ENCODE peak calls at places on chromosome 18, in four cellular contexts. H, C, R and J are unnamed samples.

GRCh38 chr18:38688402-38688801 is 1122.8 kb upstream of the CELF4 start:
- DNase-seq in C (no peak), R (no peak), H (no peak), J (no peak)

GRCh38 chr18:67232406-67232805 is 284.1 kb downstream of the DSEL start:
- DNase-seq in R (no peak), H (no peak), C (no peak), J (no peak)

GRCh38 chr18:14971461-14972185 is 223.7 kb downstream of the ANKRD30B start:
- DNase-seq in R (no peak), C (no peak), H (no peak), J (no peak)

GRCh38 chr18:48908916-48909315 is 41.8 kb downstream of the SMAD7 start:
- DNase-seq in C (no peak), H (no peak), R (no peak), J (no peak)

GRCh38 chr18:58213445-58213844 is 169.4 kb downstream of the NEDD4L start:
- DNase-seq in H (no peak), C (no peak), R (no peak), J (no peak)

GRCh38 chr18:13628211-13628610 is 98.1 kb downstream of the FAM210A start:
- DNase-seq in C (no peak), H (no peak), R (peak; percentile 45), J (no peak)

GRCh38 chr18:55251186-55251995 is 292.1 kb upstream of the CCDC68 start:
- DNase-seq in C (no peak), H (no peak), R (no peak), J (no peak)

GRCh38 chr18:59033361-59033760 is 106.3 kb upstream of the SEC11C start:
- DNase-seq in C (no peak), H (no peak), R (no peak), J (no peak)

GRCh38 chr18:26407721-26408601 is 140.4 kb downstream of the KCTD1 start:
- DNase-seq in H (no peak), C (no peak), R (no peak), J (no peak)

GRCh38 chr18:13376841-13377351 is 158.3 kb downstream of the LDLRAD4 start:
- DNase-seq in C (no peak), R (peak; percentile 58), H (no peak), J (peak; percentile 10)

GRCh38 chr18:79553154-79553553 is 126.4 kb upstream of the CTDP1 start:
- DNase-seq in R (no peak), C (no peak), H (no peak), J (no peak)

GRCh38 chr18:37612519-37612918 is 46.9 kb upstream of the CELF4 start:
- DNase-seq in R (no peak), H (no peak), C (no peak), J (no peak)

GRCh38 chr18:42268793-42269192 is 313.8 kb downstream of the PIK3C3 start:
- DNase-seq in C (no peak), H (no peak), R (no peak), J (no peak)

GRCh38 chr18:58314284-58314683 is 270.3 kb downstream of the NEDD4L start:
- DNase-seq in H (peak; percentile 94), R (peak; percentile 96), C (no peak), J (no peak)

GRCh38 chr18:50286391-50287027 is 983 bp downstream of the CXXC1 start:
- DNase-seq in H (no peak), C (no peak), R (peak; percentile 72), J (peak; percentile 43)

GRCh38 chr18:61926532-61926931 is 33.7 kb upstream of the RNF152 start:
- DNase-seq in R (no peak), C (no peak), H (no peak), J (no peak)

GRCh38 chr18:7174359-7175107 is 56.4 kb upstream of the LRRC30 start:
- DNase-seq in H (peak; percentile 49), C (no peak), R (peak; percentile 76), J (no peak)

GRCh38 chr18:32337347-32337746 is 133.3 kb downstream of the GAREM1 start:
- DNase-seq in H (no peak), R (no peak), C (no peak), J (no peak)

DNA sequence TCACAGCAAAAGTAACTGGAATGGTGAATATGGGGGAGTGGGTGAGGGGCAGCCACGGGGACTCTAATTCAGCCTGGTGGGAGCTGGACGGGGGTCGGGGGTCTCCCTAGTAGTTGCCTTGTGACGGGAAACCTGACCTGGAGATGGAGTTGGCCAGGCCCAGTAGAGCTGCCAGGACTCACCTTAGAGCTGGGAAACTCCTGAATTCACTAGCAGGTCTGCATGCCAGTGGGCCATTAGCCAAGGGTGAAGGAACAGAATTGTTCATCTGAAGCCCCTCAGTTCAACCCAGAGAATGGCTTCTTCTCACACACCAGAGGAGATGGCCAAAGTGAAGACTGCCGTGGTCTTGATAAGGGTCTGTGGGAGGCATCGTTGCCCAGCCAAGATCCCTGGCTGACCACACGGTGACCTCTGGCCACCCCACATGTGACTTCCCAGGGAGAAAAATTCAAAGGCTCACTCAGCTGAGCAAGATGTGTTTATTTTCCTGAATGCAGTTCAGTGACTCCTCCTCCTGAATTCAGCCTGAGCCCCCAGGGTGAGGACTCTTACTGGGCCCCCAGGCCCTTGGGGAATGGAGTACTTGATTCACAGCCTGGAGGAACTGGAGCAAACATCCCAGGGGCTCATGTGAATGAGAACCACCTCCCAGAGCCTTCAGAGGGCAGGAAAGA is 25.1 kb downstream of the MOCOS start:
- DNase-seq in R (no peak), C (no peak), H (no peak), J (no peak)
- H3K27ac ChIP-seq in R (no peak overlapping the region), C (no peak overlapping the region), H (no peak overlapping the region), J (no peak overlapping the region)

GRCh38 chr18:34592961-34593382 is 117.1 kb upstream of the DTNA start:
- DNase-seq in C (no peak), R (peak; percentile 79), H (peak; percentile 74), J (no peak)

GRCh38 chr18:34591920-34592444 is 118.1 kb upstream of the DTNA start:
- DNase-seq in H (no peak), C (no peak), R (no peak), J (no peak)

GRCh38 chr18:34594243-34594642 is 115.9 kb upstream of the DTNA start:
- DNase-seq in H (no peak), C (no peak), R (no peak), J (no peak)

GRCh38 chr18:34598136-34598635 is 111.9 kb upstream of the DTNA start:
- DNase-seq in R (no peak), H (no peak), C (no peak), J (no peak)

DNA sequence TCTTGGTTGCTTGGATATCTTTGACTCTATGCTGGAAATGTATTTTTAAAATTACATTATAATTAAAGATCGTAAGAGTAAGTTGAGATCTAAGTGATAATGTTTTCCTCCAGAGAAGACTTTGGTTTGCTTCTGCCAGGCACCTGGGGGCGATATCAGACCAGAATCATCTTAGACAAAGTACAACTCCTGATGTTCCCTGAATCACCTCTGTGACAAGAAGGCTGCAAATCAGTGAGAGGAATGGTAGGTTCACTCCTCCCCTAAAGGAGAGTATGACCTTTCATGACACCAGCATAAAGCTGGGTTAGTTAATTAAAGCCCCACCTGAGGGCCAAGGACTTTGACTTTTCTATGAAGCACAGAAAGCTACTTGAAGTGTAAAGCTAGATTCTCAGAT is 114.4 kb upstream of the DTNA start:
- DNase-seq in R (peak; percentile 55), H (no peak), C (no peak), J (no peak)
- H3K27ac ChIP-seq in R (no peak overlapping the region), H (peak overlapping the region; percentile 31), C (no peak overlapping the region), J (no peak overlapping the region)

DNA sequence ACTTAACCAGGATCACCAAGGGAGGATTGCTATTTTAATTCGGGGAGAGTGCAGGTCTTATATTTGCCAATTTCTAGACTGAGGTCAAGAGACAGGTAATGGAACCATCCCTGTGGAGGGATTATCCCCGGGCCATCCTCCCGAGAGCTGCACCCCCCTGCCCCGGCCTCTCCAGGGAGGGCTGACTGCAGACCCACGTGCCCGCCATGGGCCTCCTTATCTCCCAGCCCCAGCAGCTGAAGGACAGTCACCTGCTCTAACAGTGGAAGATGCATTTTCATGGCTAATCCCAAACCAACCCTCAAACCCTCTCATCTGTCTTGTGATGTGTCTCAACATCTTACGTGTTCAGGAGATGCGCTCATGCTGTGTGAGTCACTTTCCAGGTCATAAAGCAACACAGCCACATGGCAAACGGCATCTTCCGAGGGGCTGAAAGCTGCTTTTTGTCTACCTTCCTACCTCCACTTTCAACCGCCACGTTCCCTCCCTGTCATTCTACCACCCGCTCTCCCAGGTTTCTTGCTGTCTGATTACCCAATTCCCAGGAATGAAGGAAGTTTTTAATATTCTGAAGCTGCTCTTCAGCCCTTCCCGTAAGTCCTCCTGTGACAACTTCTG is 54.6 kb downstream of the MBP start:
- DNase-seq in H (no peak), R (no peak), C (no peak), J (no peak)
- H3K27ac ChIP-seq in H (no peak overlapping the region), R (no peak overlapping the region), C (no peak overlapping the region), J (no peak overlapping the region)

GRCh38 chr18:9859232-9859631 is 26.5 kb upstream of the TXNDC2 start:
- DNase-seq in H (no peak), C (no peak), R (no peak), J (no peak)
- H3K27ac ChIP-seq in H (no peak overlapping the region), C (no peak overlapping the region), R (no peak overlapping the region), J (no peak overlapping the region)

GRCh38 chr18:2968559-2968958 is 44.4 kb downstream of the LPIN2 start:
- DNase-seq in H (no peak), C (no peak), R (no peak), J (no peak)

GRCh38 chr18:2969695-2970094 is 43.2 kb downstream of the LPIN2 start:
- DNase-seq in R (no peak), H (no peak), C (no peak), J (no peak)

GRCh38 chr18:2967820-2968219 is 45.1 kb downstream of the LPIN2 start:
- DNase-seq in R (no peak), C (no peak), H (no peak), J (no peak)

GRCh38 chr18:2965797-2966196 is 47.1 kb downstream of the LPIN2 start:
- DNase-seq in R (no peak), C (no peak), H (no peak), J (no peak)

GRCh38 chr18:2967357-2967756 is 45.6 kb downstream of the LPIN2 start:
- DNase-seq in H (no peak), C (no peak), R (no peak), J (no peak)
- H3K27ac ChIP-seq in H (no peak overlapping the region), C (no peak overlapping the region), R (no peak overlapping the region), J (no peak overlapping the region)

GRCh38 chr18:33670052-33670451 is 92.0 kb downstream of the ASXL3 start:
- DNase-seq in H (no peak), C (peak; percentile 82), R (no peak), J (peak; percentile 60)
- H3K27ac ChIP-seq in H (no peak overlapping the region), C (peak overlapping the region; percentile 50), R (no peak overlapping the region), J (peak overlapping the region; percentile 64)

GRCh38 chr18:63132819-63133200 is 186.8 kb downstream of the BCL2 start:
- DNase-seq in R (no peak), H (peak; percentile 43), C (no peak), J (no peak)
- H3K27ac ChIP-seq in R (no peak overlapping the region), H (no peak overlapping the region), C (no peak overlapping the region), J (no peak overlapping the region)

DNA sequence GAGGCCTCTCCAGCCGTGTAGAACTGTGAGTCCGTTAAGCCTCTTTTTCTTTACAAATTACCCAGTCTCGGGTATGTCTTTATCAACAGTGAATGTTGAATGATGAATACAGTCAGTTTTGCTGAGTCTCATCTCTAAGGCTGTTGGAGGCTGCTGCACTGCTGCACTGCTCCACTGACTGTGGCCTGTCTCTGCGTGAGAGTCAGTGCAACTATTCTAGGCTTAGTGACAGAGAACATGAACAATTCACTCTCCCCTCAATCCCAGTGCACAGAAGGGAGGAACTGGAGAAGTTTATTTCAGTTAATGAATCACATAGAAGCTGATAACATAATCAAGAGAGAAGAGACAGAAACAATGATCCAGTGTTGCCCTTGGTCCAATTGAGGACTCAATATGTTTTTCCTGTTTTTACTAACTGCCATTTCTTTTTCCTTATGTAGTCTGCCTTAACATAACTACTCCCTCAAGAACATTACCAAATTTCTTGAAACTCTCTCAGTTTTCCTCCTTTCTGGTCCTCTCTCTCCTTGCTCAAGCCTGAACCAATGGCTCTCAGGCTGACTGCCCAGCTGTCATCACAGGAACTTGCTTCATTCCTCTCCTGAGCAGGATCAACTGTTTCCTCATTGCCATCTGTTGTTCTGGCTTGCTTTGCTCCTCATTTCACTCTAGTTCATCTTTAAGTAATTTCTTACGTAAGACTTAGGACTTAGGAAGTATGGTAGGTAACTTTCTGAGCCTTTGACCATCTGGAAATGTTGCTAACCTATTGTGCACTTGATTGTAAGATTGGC is 483.2 kb downstream of the METTL4 start:
- DNase-seq in C (no peak), H (peak; percentile 12), R (no peak), J (no peak)
- H3K27ac ChIP-seq in C (no peak overlapping the region), H (no peak overlapping the region), R (no peak overlapping the region), J (no peak overlapping the region)